ENCODE peak calls at places on chromosomes 16 and 17, in four cellular contexts. M is Panc1, C is endothelial cell of umbilical vein, N is HL-60. W is an unnamed sample.

GRCh38 chr17:68326681-68327080 is 35.4 kb downstream of the ARSG start:
- DNase-seq in N (no peak), M (no peak), C (no peak), W (no peak)

GRCh38 chr17:4658478-4659305 is 17.2 kb upstream of the ALOX15 start:
- DNase-seq in C (peak; percentile 51), N (no peak), M (no peak), W (no peak)

GRCh38 chr17:48155889-48156670 is 48.5 kb downstream of the SNX11 start:
- DNase-seq in C (no peak), M (no peak), N (no peak), W (no peak)

GRCh38 chr16:53740476-53740875 is 36.5 kb downstream of the FTO start:
- DNase-seq in C (no peak), N (no peak), M (no peak), W (no peak)

GRCh38 chr16:80347900-80348299 is 192.9 kb upstream of the DYNLRB2 start:
- DNase-seq in N (no peak), M (no peak), C (peak; percentile 41), W (peak; percentile 31)

GRCh38 chr16:79169239-79169638 is 431.3 kb downstream of the MAF start:
- DNase-seq in M (no peak), N (no peak), C (no peak), W (no peak)

GRCh38 chr17:31494259-31495048 is 103.0 kb downstream of the RAB11FIP4 start:
- DNase-seq in M (no peak), N (peak; percentile 84), C (no peak), W (no peak)

GRCh38 chr16:27977966-27978365 is 85.5 kb downstream of the GSG1L start:
- DNase-seq in N (no peak), M (no peak), C (no peak), W (no peak)

GRCh38 chr17:57870283-57870635 is 20.4 kb upstream of the MRPS23 start:
- DNase-seq in M (no peak), N (no peak), C (no peak), W (no peak)

GRCh38 chr17:42387221-42387657 is 1.0 kb downstream of the STAT3 start:
- DNase-seq in N (peak; percentile 54), C (peak; percentile 64), M (no peak), W (peak; percentile 71)

GRCh38 chr16:71287903-71288302 is 1.3 kb downstream of the CMTR2 start:
- DNase-seq in C (no peak), M (no peak), N (no peak), W (no peak)

GRCh38 chr16:86509759-86510464 is 415 bp upstream of the FOXF1 start:
- DNase-seq in M (no peak), C (peak; percentile 62), N (no peak), W (no peak)

DNA sequence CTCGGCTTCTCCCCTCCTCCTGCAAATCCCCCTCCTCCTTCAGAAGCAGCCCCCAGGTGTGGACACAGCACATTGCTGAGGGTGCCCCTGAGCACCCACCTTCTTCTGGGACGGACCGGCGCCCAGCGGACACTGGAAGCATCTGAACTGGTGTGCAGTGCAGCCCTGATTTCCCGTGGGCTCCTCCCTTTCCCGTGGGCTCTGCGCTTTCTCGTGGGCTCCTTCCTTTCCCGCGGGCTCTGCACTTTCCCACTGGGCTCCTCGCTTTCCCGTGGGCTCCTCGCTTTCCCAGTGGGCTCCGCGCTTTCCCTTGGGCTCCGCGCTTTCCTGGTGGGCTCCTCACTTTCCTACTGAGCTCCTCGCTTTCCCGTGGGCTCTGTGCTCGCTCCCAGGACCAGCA is 32.6 kb upstream of the ACSF3 start:
- DNase-seq in N (no peak), C (no peak), M (no peak), W (no peak)
- TF ChIP-seq POLR2AphosphoS5 in N (no peak), C (no peak), M (no peak), W (no peak)

GRCh38 chr16:24741862-24742261 is 12.4 kb downstream of the TNRC6A start:
- DNase-seq in M (no peak), C (no peak), N (no peak), W (no peak)

GRCh38 chr16:24748242-24748641 is 18.8 kb downstream of the TNRC6A start:
- DNase-seq in M (peak; percentile 81), N (peak; percentile 38), C (peak; percentile 90), W (peak; percentile 10)

GRCh38 chr16:24747425-24747824 is 18.0 kb downstream of the TNRC6A start:
- DNase-seq in C (peak; percentile 13), M (no peak), N (no peak), W (no peak)

GRCh38 chr16:24745791-24746190 is 16.3 kb downstream of the TNRC6A start:
- DNase-seq in N (peak; percentile 29), M (no peak), C (no peak), W (no peak)
- H3K4me3 ChIP-seq in N (no peak overlapping the region), M (no peak overlapping the region), C (no peak overlapping the region), W (no peak overlapping the region)

DNA sequence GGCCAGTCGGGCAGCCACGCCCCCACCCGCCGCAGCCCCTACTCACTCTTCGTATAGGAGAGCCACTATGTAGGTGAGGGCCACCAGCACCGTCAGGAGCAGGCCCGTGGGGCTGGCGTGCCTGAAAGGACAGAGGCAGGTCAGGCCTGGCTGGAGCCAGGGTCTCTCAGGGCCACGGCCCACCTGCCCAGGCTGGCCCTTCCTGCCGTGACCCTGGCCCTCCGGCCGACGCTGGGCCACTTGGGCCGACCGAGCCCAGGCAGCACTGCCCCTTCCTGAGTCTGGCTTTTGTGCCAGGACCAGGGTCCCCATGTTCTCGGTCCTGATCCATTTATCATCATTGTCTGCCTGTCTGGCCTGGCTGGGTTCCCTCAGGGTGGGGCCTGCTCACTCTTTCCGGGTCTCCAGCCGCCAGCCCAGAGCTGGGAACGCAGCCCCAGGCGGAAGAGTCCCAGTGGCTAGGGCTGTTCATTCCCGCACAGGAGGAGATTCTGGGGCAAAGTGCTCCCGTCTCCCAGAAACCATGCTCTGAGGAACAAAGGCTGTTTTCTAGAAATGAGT is 10.1 kb upstream of the RASD1 start:
- DNase-seq in M (no peak), N (no peak), C (no peak), W (no peak)
- H3K27ac ChIP-seq in M (no peak overlapping the region), N (no peak overlapping the region), C (no peak overlapping the region), W (peak overlapping the region; percentile 49)

GRCh38 chr16:81926036-81926435 is 85.2 kb downstream of the SDR42E1 start:
- DNase-seq in C (no peak), N (no peak), M (no peak), W (no peak)
- TF ChIP-seq POLR2AphosphoS5 in C (no peak), N (no peak), M (no peak), W (no peak)

DNA sequence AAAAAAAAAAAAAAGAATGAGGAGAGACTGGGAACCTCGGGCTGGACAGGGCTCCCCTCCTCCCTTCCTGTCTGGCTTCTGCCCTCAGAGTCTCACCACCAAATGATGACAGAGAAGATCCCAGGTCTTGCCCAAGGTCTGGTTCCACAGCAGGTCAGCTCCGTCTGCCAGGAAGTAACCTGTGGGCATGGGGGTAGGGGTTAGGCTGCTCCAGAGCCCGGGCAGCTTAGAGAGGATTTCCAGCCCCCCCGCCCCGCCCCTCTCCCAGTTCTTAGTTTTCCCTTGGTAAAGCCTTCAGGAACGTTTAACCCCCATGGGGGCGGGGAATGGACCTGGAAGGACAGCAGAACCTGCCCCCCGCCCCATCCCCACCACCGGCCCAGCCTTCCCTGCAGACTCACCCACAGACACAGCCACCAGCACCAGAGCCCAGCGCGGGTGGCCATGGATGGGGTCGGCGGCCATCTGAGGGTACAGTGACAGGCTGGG is 730 bp downstream of the TLCD2 start:
- DNase-seq in C (no peak), M (no peak), N (no peak), W (no peak)
- H3K4me3 ChIP-seq in C (peak overlapping the region; percentile 61), M (peak overlapping the region; percentile 59), N (peak overlapping the region; percentile 40), W (peak overlapping the region; percentile 71)

DNA sequence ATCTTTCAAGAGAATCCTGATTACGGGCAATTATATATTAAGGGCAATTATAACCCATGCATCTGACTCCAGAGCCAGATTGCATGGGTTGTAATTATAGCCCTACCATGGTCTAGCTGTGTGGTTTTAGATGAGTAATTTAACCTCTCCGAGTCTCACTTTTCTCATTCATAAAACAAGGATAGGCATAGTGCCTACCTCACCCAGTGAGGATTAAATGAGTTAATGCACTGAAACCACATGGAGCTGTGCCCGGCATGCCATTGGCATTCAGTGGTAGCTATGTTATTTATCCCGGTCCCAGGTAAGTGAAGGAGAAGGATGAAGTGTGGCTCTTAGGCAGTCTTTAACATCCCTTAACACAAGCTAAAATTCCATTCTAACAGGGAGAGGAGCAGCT is 6.3 kb downstream of the SNX20 start:
- DNase-seq in N (no peak), M (no peak), C (no peak), W (no peak)
- H3K27ac ChIP-seq in N (no peak overlapping the region), M (no peak overlapping the region), C (no peak overlapping the region), W (no peak overlapping the region)

DNA sequence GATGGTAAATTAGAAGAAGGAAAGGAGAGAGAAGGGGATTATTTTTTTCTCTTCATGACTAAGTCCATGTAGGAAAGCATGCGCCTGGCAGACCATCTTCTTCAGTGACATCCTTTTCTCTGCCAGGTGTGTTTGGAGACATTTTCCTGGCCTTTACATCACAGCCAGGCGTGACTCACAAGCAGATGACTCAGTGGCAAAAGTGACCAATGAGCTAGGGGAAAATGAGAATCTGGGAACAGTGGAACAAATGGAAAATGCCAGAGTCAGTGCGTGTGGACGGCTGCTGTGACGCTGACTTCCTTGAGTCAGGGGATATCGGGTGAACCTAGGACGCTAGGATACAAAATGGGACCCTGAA is 9.4 kb downstream of the KIAA0513 start:
- DNase-seq in M (peak; percentile 54), N (no peak), C (peak; percentile 51), W (no peak)
- TF ChIP-seq POLR2AphosphoS5 in M (no peak), N (no peak), C (no peak), W (no peak)

GRCh38 chr17:17683710-17684365 is 2.6 kb downstream of the RAI1 start:
- DNase-seq in N (no peak), M (no peak), C (no peak), W (no peak)
- H3K4me3 ChIP-seq in N (peak overlapping the region; percentile 63), M (peak overlapping the region; percentile 64), C (no peak overlapping the region), W (no peak overlapping the region)

GRCh38 chr17:65017375-65017774 is 39.2 kb downstream of the GNA13 start:
- DNase-seq in C (no peak), N (no peak), M (no peak), W (no peak)

GRCh38 chr17:65022751-65023421 is 33.7 kb downstream of the GNA13 start:
- DNase-seq in M (peak; percentile 36), C (peak; percentile 40), N (no peak), W (no peak)

GRCh38 chr17:65018612-65019290 is 37.8 kb downstream of the GNA13 start:
- DNase-seq in M (no peak), N (no peak), C (no peak), W (no peak)

GRCh38 chr17:65022137-65022536 is 34.4 kb downstream of the GNA13 start:
- DNase-seq in N (no peak), C (no peak), M (no peak), W (no peak)

GRCh38 chr17:65020284-65020683 is 36.3 kb downstream of the GNA13 start:
- DNase-seq in M (no peak), N (peak; percentile 54), C (no peak), W (no peak)
- H3K27ac ChIP-seq in M (no peak overlapping the region), N (no peak overlapping the region), C (no peak overlapping the region), W (no peak overlapping the region)